ENCODE peak calls at places on chromosomes 13 and 19, in five cellular contexts. F, M, A, P and D are unnamed samples.

GRCh38 chr13:48826039-48826438 is 149.7 kb upstream of the FNDC3A start:
- DNase-seq in F (no peak), M (no peak), A (no peak), P (no peak), D (no peak)

GRCh38 chr19:23792784-23793183 is 34.1 kb upstream of the ZNF681 start:
- DNase-seq in F (no peak), M (no peak), A (no peak), P (no peak), D (no peak)

GRCh38 chr19:48639483-48640375 is 2.5 kb upstream of the DBP start:
- DNase-seq in F (no peak), M (peak; percentile 63), A (no peak), P (peak; percentile 26), D (no peak)

GRCh38 chr19:52910648-52911047 is 12.6 kb downstream of the ZNF888 start:
- DNase-seq in F (no peak), M (no peak), A (no peak), P (no peak), D (no peak)

GRCh38 chr13:37870895-37871550 is 1.5 kb upstream of the TRPC4 start:
- DNase-seq in F (no peak), M (peak; percentile 23), A (peak; percentile 82), P (no peak), D (no peak)

GRCh38 chr19:2483084-2483483 is 7.2 kb downstream of the GADD45B start:
- DNase-seq in F (no peak), M (no peak), A (no peak), P (no peak), D (no peak)

GRCh38 chr19:57406516-57407123 is 4.3 kb upstream of the ZNF17 start:
- DNase-seq in F (peak; percentile 58), M (peak; percentile 93), A (peak; percentile 62), P (peak; percentile 56), D (no peak)

GRCh38 chr13:23411220-23411619 is 22.3 kb downstream of the SACS start:
- DNase-seq in F (no peak), M (no peak), A (no peak), P (no peak), D (no peak)

GRCh38 chr19:18685597-18686164 is 2.2 kb downstream of the CRTC1 start:
- DNase-seq in F (no peak), M (no peak), A (peak; percentile 17), P (no peak), D (no peak)

GRCh38 chr13:35704331-35704730 is 227.8 kb upstream of the MAB21L1 start:
- DNase-seq in F (no peak), M (no peak), A (no peak), P (no peak), D (no peak)

GRCh38 chr19:2511570-2511969 is 35.6 kb downstream of the GADD45B start:
- DNase-seq in F (no peak), M (no peak), A (no peak), P (no peak), D (no peak)

GRCh38 chr13:35614666-35615065 is 138.2 kb upstream of the MAB21L1 start:
- DNase-seq in F (no peak), M (no peak), A (no peak), P (no peak), D (no peak)

GRCh38 chr19:20359933-20360720 is 193.1 kb downstream of the ZNF486 start:
- DNase-seq in F (no peak), M (peak; percentile 85), A (no peak), P (no peak), D (no peak)

GRCh38 chr13:29888306-29888705 is 37.9 kb upstream of the UBL3 start:
- DNase-seq in F (no peak), M (no peak), A (peak; percentile 30), P (no peak), D (no peak)

GRCh38 chr13:103517768-103518102 is 451.5 kb upstream of the SLC10A2 start:
- DNase-seq in F (no peak), M (no peak), A (no peak), P (no peak), D (no peak)

GRCh38 chr19:12364391-12365093 is 941 bp downstream of the ZNF442 start:
- DNase-seq in F (no peak), M (peak; percentile 30), A (peak; percentile 6), P (peak; percentile 12), D (peak; percentile 67)

GRCh38 chr13:106088094-106088493 is 447.4 kb downstream of the EFNB2 start:
- DNase-seq in F (no peak), M (no peak), A (no peak), P (no peak), D (no peak)

GRCh38 chr19:14383898-14384669 is 2.8 kb downstream of the ADGRE5 start:
- DNase-seq in F (no peak), M (no peak), A (peak; percentile 49), P (no peak), D (no peak)

GRCh38 chr19:13827656-13828055 is 32.4 kb downstream of the ZSWIM4 start:
- DNase-seq in F (no peak), M (no peak), A (no peak), P (no peak), D (no peak)

DNA sequence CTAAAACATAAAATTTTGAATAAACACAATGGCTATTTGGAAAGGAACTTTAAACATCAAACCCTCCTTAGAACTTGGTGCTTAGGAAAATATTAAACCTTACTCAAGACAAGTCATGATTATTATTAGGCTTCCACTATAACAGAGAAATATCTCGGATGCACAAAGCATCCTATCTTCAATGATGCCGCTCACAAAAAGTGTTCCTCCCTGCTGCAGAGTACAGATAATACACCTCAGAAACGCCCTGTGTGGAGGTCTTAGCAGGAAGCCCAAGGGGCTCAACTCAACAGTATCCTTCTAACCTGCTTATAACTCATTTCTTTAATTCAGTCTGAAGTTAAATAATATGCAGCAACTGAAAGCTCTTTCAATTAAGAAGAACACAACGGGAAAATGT is 12.2 kb downstream of the ELF1 start:
- DNase-seq in F (no peak), M (no peak), A (no peak), P (no peak), D (no peak)
- H3K4me1 ChIP-seq in F (peaks cover 4% of the 10 kb centered on the region), M (peaks cover 20% of the 10 kb centered on the region), A (peaks cover 2% of the 10 kb centered on the region), P (peaks cover 3% of the 10 kb centered on the region), D (peaks cover 9% of the 10 kb centered on the region)

GRCh38 chr19:1457031-1457739 is 7.3 kb downstream of the APC2 start:
- DNase-seq in F (no peak), M (peak; percentile 82), A (no peak), P (no peak), D (no peak)

GRCh38 chr19:1453525-1454371 is 3.8 kb downstream of the APC2 start:
- DNase-seq in F (no peak), M (peak; percentile 56), A (no peak), P (no peak), D (no peak)

GRCh38 chr19:1456121-1456900 is 6.4 kb downstream of the APC2 start:
- DNase-seq in F (no peak), M (peak; percentile 0), A (no peak), P (no peak), D (no peak)

GRCh38 chr19:1455002-1455335 is 5.0 kb downstream of the APC2 start:
- DNase-seq in F (no peak), M (no peak), A (no peak), P (no peak), D (no peak)

GRCh38 chr19:1455336-1456120 is 5.6 kb downstream of the APC2 start:
- DNase-seq in F (no peak), M (peak; percentile 100), A (peak; percentile 55), P (no peak), D (no peak)
- H3K4me3 ChIP-seq in F (peak overlapping the region; percentile 36), M (peak overlapping the region; percentile 58), A (no peak overlapping the region), P (no peak overlapping the region), D (no peak overlapping the region)

GRCh38 chr13:114167885-114168284 is 11.2 kb upstream of the CFAP97D2 start:
- DNase-seq in F (no peak), M (no peak), A (no peak), P (no peak), D (no peak)

GRCh38 chr13:114164027-114164426 is 15.0 kb upstream of the CFAP97D2 start:
- DNase-seq in F (no peak), M (no peak), A (no peak), P (no peak), D (no peak)

GRCh38 chr13:114167445-114167844 is 11.6 kb upstream of the CFAP97D2 start:
- DNase-seq in F (no peak), M (no peak), A (no peak), P (no peak), D (no peak)

GRCh38 chr13:114164681-114165429 is 14.2 kb upstream of the CFAP97D2 start:
- DNase-seq in F (no peak), M (no peak), A (no peak), P (no peak), D (peak; percentile 51)

GRCh38 chr13:114166381-114167131 is 12.5 kb upstream of the CFAP97D2 start:
- DNase-seq in F (no peak), M (no peak), A (no peak), P (peak; percentile 34), D (no peak)
- H3K27ac ChIP-seq in F (no peak overlapping the region), M (no peak overlapping the region), A (no peak overlapping the region), P (peak overlapping the region; percentile 61), D (peak overlapping the region; percentile 76)

DNA sequence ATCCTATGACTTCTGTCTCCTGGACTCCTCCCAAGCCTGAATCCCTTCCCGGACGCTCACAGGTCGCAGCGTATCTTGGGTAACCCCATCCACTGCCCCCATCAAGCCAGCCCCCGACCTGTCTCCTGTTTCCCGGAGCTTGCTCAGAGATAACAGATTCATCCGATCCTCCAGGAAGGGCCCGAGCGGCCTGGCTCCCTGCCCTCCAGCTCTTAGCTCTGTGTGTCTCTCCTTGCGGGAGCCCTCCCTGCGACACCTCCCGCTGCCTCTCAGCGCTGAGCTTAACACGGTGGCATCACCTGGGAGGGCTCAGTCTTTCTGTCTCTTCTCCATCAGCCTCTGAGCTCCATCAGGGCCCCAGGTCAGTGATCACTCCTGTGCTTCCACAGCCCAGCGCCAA is 4.3 kb upstream of the TMEM255B start:
- DNase-seq in F (no peak), M (no peak), A (no peak), P (no peak), D (no peak)
- H3K4me1 ChIP-seq in F (peaks cover 12% of the 10 kb centered on the region), M (peaks cover 8% of the 10 kb centered on the region), A (no peaks in the 10 kb centered on the region), P (peaks cover 2% of the 10 kb centered on the region), D (peaks cover 6% of the 10 kb centered on the region)

DNA sequence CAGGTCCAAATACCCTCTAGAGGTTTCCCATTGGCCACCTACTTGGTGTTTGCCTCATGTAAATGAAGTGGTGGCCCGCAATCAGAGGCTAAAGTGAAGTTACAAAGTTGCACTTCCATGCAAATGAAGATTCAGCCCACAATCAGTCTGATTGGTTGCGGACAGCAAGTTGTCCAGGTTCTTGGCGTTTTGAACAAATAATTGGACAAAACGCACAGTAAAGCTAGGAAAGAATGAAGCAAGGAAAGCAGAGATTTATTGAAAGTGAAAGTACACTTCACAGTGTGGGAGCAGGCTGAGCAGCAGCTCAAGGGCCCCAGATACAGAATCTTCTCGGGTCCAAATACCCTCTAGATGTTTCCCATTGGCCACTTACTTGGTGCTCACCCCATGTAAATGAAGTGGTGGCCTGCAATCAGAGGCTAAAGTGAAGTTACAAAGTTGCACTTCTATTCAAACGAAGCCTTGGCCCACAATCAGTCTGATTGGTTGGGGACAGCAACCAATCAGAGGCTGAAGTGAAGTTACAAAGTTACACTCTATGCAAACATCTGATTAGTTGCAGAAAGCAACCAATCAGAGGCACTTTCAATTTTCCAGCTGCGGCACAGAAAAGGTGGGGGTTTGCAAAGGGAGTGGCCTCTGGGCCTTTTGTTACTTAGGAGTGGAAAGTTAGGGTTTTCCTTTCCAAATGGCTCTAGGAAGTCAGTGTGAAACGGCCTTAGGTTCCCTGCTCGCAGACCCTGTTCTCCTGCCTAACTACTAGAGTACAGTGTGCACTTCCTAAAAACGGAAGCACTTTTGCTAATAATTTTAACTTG is 4.7 kb upstream of the TM9SF2 start:
- DNase-seq in F (no peak), M (peak; percentile 67), A (peak; percentile 30), P (peak; percentile 84), D (peak; percentile 88)
- H3K4me3 ChIP-seq in F (no peak overlapping the region), M (no peak overlapping the region), A (no peak overlapping the region), P (peak overlapping the region; percentile 34), D (peak overlapping the region; percentile 44)

GRCh38 chr13:98886587-98886986 is 91.3 kb downstream of the DOCK9 start:
- DNase-seq in F (no peak), M (peak; percentile 20), A (no peak), P (no peak), D (no peak)
- H3K27ac ChIP-seq in F (no peak overlapping the region), M (peak overlapping the region; percentile 10), A (no peak overlapping the region), P (no peak overlapping the region), D (no peak overlapping the region)